ENCODE peak calls at places on chromosomes 13 and 19, in four cellular contexts. M is T-helper 9 cell, P is amygdala, L is foreskin fibroblast. Y is an unnamed sample.
A peak's percentile ranks its signal among the peaks of the same experiment; 100 is the strongest.

GRCh38 chr13:95137096-95137495 is 164.2 kb downstream of the ABCC4 start:
- DNase-seq in M (no peak), L (peak; percentile 27), P (no peak), Y (no peak)

GRCh38 chr13:59890064-59890463 is 273.7 kb downstream of the DIAPH3 start:
- DNase-seq in M (no peak), L (peak; percentile 32), P (no peak), Y (no peak)

GRCh38 chr13:96072392-96072791 is 17.5 kb upstream of the HS6ST3 start:
- DNase-seq in P (no peak), M (no peak), L (no peak), Y (no peak)

GRCh38 chr13:110402301-110403069 is 95.4 kb downstream of the COL4A2 start:
- DNase-seq in L (no peak), M (no peak), P (no peak), Y (no peak)

GRCh38 chr19:56120371-56121179 is 520 bp downstream of the ZNF787 start:
- DNase-seq in P (no peak), L (peak; percentile 94), M (peak; percentile 72), Y (no peak)

GRCh38 chr13:31159306-31159705 is 2.4 kb downstream of the HSPH1 start:
- DNase-seq in M (no peak), L (no peak), P (no peak), Y (no peak)

GRCh38 chr19:41304706-41305483 is 5.1 kb upstream of the CCDC97 start:
- DNase-seq in P (no peak), L (no peak), M (no peak), Y (no peak)

GRCh38 chr19:56263319-56263718 is 9.2 kb upstream of the EDDM13 start:
- DNase-seq in M (no peak), P (no peak), L (no peak), Y (no peak)

GRCh38 chr19:48659768-48660167 is 13.0 kb downstream of the NTN5 start:
- DNase-seq in M (no peak), L (peak; percentile 30), P (no peak), Y (no peak)

GRCh38 chr19:15300533-15301194 is 31.7 kb downstream of the BRD4 start:
- DNase-seq in L (peak; percentile 92), P (no peak), M (no peak), Y (no peak)

GRCh38 chr13:81987159-81987558 is 1646.2 kb upstream of the SPRY2 start:
- DNase-seq in L (no peak), P (no peak), M (no peak), Y (no peak)

GRCh38 chr13:50762969-50763568 is 80.4 kb downstream of the DLEU7 start:
- DNase-seq in L (no peak), M (no peak), P (no peak), Y (no peak)

GRCh38 chr13:97185751-97186150 is 36.4 kb upstream of the MBNL2 start:
- DNase-seq in P (no peak), M (no peak), L (no peak), Y (no peak)

GRCh38 chr13:89763011-89763410 is 1584.5 kb upstream of the MIR17HG start:
- DNase-seq in L (no peak), P (no peak), M (no peak), Y (no peak)

GRCh38 chr19:35476149-35476548 is 14.1 kb downstream of the KRTDAP start:
- DNase-seq in L (no peak), P (no peak), M (no peak), Y (no peak)